ENCODE peak calls at places on chromosomes 1 and 21, in seven cellular contexts. S is A549; X is heart right ventricle; E is gastroesophageal sphincter; O is PC-3; K is left lung; J is activated naive CD8-positive, alpha-beta T cell treated with anti-CD3 and anti-CD28 coated beads, Interleukin-2, amount 50 U/mL, for 24 hours. U is an unnamed sample.

GRCh38 chr1:72526926-72527325 is 244.6 kb upstream of the NEGR1 start:
- ATAC-seq in S (no peak), X (no peak), E (no peak), O (no peak), K (no peak), J (no peak), U (no peak)

GRCh38 chr1:24248859-24249258 is 61.8 kb upstream of the IFNLR1 start:
- ATAC-seq in S (no peak), X (no peak), E (no peak), O (no peak), K (no peak), J (no peak), U (no peak)

GRCh38 chr1:107530543-107530942 is 389.7 kb downstream of the NTNG1 start:
- ATAC-seq in S (no peak), X (no peak), E (no peak), O (peak), K (no peak), J (no peak), U (peak)

GRCh38 chr21:34333150-34333739 is 30.6 kb upstream of the KCNE2 start:
- ATAC-seq in S (no peak), X (no peak), E (no peak), O (no peak), K (no peak), J (no peak), U (no peak)

GRCh38 chr1:78070758-78071157 is 25.0 kb downstream of the GIPC2 start:
- ATAC-seq in S (peak), X (peak), E (no peak), O (peak), K (peak), J (peak), U (peak)

GRCh38 chr1:44501022-44501910 is 96.2 kb downstream of the RNF220 start:
- ATAC-seq in S (no peak), X (peak), E (peak), O (no peak), K (peak), J (no peak), U (peak)

GRCh38 chr1:246602194-246602593 is 35.9 kb downstream of the CNST start:
- ATAC-seq in S (no peak), X (no peak), E (no peak), O (no peak), K (no peak), J (peak), U (no peak)

GRCh38 chr1:219664310-219665029 is 51.6 kb upstream of the ZC3H11B start:
- ATAC-seq in S (no peak), X (no peak), E (no peak), O (no peak), K (no peak), J (no peak), U (no peak)

GRCh38 chr1:96361251-96361856 is 360.2 kb upstream of the PTBP2 start:
- ATAC-seq in S (no peak), X (no peak), E (no peak), O (no peak), K (no peak), J (no peak), U (no peak)

GRCh38 chr1:30682396-30683275 is 40.7 kb downstream of the MATN1 start:
- ATAC-seq in S (no peak), X (peak), E (no peak), O (no peak), K (no peak), J (no peak), U (no peak)

GRCh38 chr1:57124170-57124569 is 158.4 kb upstream of the C8B start:
- ATAC-seq in S (no peak), X (no peak), E (no peak), O (no peak), K (no peak), J (no peak), U (no peak)

GRCh38 chr1:231396643-231397042 is 25.4 kb downstream of the EGLN1 start:
- ATAC-seq in S (no peak), X (no peak), E (no peak), O (no peak), K (no peak), J (no peak), U (peak)

GRCh38 chr21:15425049-15425448 is 304.7 kb upstream of the USP25 start:
- ATAC-seq in S (no peak), X (no peak), E (no peak), O (no peak), K (no peak), J (no peak), U (no peak)

GRCh38 chr1:160496334-160496733 is 26.7 kb downstream of the SLAMF6 start:
- ATAC-seq in S (no peak), X (no peak), E (no peak), O (no peak), K (no peak), J (peak), U (no peak)

GRCh38 chr1:212827831-212828278 is 19.6 kb downstream of the SPATA45 start:
- ATAC-seq in S (peak), X (no peak), E (no peak), O (no peak), K (no peak), J (no peak), U (no peak)

GRCh38 chr21:46274797-46275390 is 10.5 kb downstream of the MCM3AP start:
- ATAC-seq in S (no peak), X (no peak), E (no peak), O (no peak), K (no peak), J (no peak), U (no peak)

GRCh38 chr1:182340233-182341058 is 51.1 kb downstream of the GLUL start:
- ATAC-seq in S (no peak), X (peak), E (no peak), O (no peak), K (no peak), J (no peak), U (no peak)

GRCh38 chr1:2031546-2032540 is 12.7 kb downstream of the GABRD start:
- ATAC-seq in S (no peak), X (peak), E (no peak), O (peak), K (no peak), J (no peak), U (peak)

GRCh38 chr1:216983823-216984222 is 260.6 kb upstream of the ESRRG start:
- ATAC-seq in S (no peak), X (peak), E (no peak), O (no peak), K (no peak), J (no peak), U (no peak)

GRCh38 chr1:21633141-21633755 is 35.9 kb downstream of the RAP1GAP start:
- ATAC-seq in S (no peak), X (no peak), E (no peak), O (no peak), K (no peak), J (no peak), U (no peak)

GRCh38 chr1:26066857-26067256 is 573 bp downstream of the TRIM63 start:
- ATAC-seq in S (no peak), X (peak), E (no peak), O (no peak), K (no peak), J (no peak), U (no peak)

GRCh38 chr21:24955275-24955961 is 651.9 kb downstream of the MRPL39 start:
- ATAC-seq in S (no peak), X (no peak), E (no peak), O (no peak), K (no peak), J (peak), U (peak)

GRCh38 chr1:20180221-20181207 is 5.4 kb upstream of the UBXN10 start:
- ATAC-seq in S (no peak), X (no peak), E (no peak), O (no peak), K (no peak), J (no peak), U (no peak)

GRCh38 chr1:207711285-207711684 is 40.6 kb upstream of the CD46 start:
- ATAC-seq in S (peak), X (no peak), E (no peak), O (peak), K (peak), J (no peak), U (no peak)

GRCh38 chr21:37531402-37532042 is 164.9 kb downstream of the DYRK1A start:
- ATAC-seq in S (no peak), X (peak), E (peak), O (peak), K (peak), J (no peak), U (peak)

GRCh38 chr1:40872266-40872665 is 10.1 kb upstream of the CITED4 start:
- ATAC-seq in S (no peak), X (no peak), E (no peak), O (no peak), K (no peak), J (no peak), U (peak)

GRCh38 chr21:45388011-45388521 is 16.9 kb upstream of the COL18A1 start:
- ATAC-seq in S (no peak), X (peak), E (no peak), O (no peak), K (no peak), J (no peak), U (no peak)

GRCh38 chr1:32881291-32881690 is 5.0 kb upstream of the HPCA start:
- ATAC-seq in S (no peak), X (no peak), E (no peak), O (no peak), K (no peak), J (no peak), U (no peak)

GRCh38 chr1:93844262-93845045 is 34.6 kb downstream of the DNTTIP2 start:
- ATAC-seq in S (no peak), X (peak), E (no peak), O (peak), K (peak), J (no peak), U (no peak)

GRCh38 chr1:44044071-44044801 is 13.0 kb upstream of the SLC6A9 start:
- ATAC-seq in S (no peak), X (no peak), E (no peak), O (peak), K (no peak), J (no peak), U (peak)

GRCh38 chr1:236108027-236108648 is 34.2 kb upstream of the GPR137B start:
- ATAC-seq in S (no peak), X (no peak), E (no peak), O (no peak), K (no peak), J (no peak), U (no peak)

GRCh38 chr1:89276690-89277089 is 4.0 kb upstream of the GBP5 start:
- ATAC-seq in S (no peak), X (no peak), E (no peak), O (peak), K (no peak), J (no peak), U (no peak)

GRCh38 chr1:180842052-180842451 is 70.6 kb upstream of the KIAA1614 start:
- ATAC-seq in S (no peak), X (no peak), E (no peak), O (no peak), K (no peak), J (no peak), U (no peak)